ENCODE peak calls at places on chromosome 6, in ten cellular contexts. H, F, Z, K, U, L, E, B, R and C are unnamed samples.

GRCh38 chr6:136403166-136403980 is 113.7 kb upstream of the BCLAF1 start:
- DNase-seq in H (no peak), F (no peak), Z (no peak), K (peak), U (peak), L (peak), E (peak), B (no peak), R (peak), C (peak)

GRCh38 chr6:168607272-168608112 is 166.5 kb downstream of the SMOC2 start:
- DNase-seq in H (no peak), F (no peak), Z (no peak), K (peak), U (no peak), L (no peak), E (no peak), B (no peak), R (no peak), C (no peak)

GRCh38 chr6:156686429-156686939 is 90.7 kb upstream of the ARID1B start:
- DNase-seq in H (peak), F (no peak), Z (peak), K (no peak), U (no peak), L (peak), E (peak), B (no peak), R (peak), C (peak)

GRCh38 chr6:25174678-25175077 is 104.5 kb upstream of the CARMIL1 start:
- DNase-seq in H (no peak), F (no peak), Z (no peak), K (no peak), U (no peak), L (no peak), E (no peak), B (no peak), R (no peak), C (no peak)

GRCh38 chr6:70709826-70710225 is 42.1 kb downstream of the SMAP1 start:
- DNase-seq in H (no peak), F (no peak), Z (no peak), K (no peak), U (peak), L (peak), E (peak), B (no peak), R (peak), C (peak)

GRCh38 chr6:163404825-163405265 is 9.7 kb upstream of the QKI start:
- DNase-seq in H (no peak), F (no peak), Z (no peak), K (no peak), U (no peak), L (peak), E (no peak), B (no peak), R (peak), C (no peak)

GRCh38 chr6:29723666-29724588 is 693 bp downstream of the HLA-F start:
- DNase-seq in H (peak), F (no peak), Z (peak), K (peak), U (no peak), L (no peak), E (no peak), B (peak), R (peak), C (no peak)

GRCh38 chr6:37575221-37575620 is 75.5 kb upstream of the CCDC167 start:
- DNase-seq in H (no peak), F (no peak), Z (no peak), K (no peak), U (no peak), L (no peak), E (no peak), B (no peak), R (no peak), C (no peak)

GRCh38 chr6:105136433-105137350 is 43.1 kb downstream of the POPDC3 start:
- DNase-seq in H (peak), F (no peak), Z (peak), K (peak), U (no peak), L (peak), E (no peak), B (peak), R (peak), C (peak)

GRCh38 chr6:137341721-137342195 is 122.6 kb upstream of the IFNGR1 start:
- DNase-seq in H (peak), F (no peak), Z (peak), K (no peak), U (no peak), L (peak), E (peak), B (peak), R (peak), C (no peak)

GRCh38 chr6:18019539-18020534 is 32.4 kb upstream of the KIF13A start:
- DNase-seq in H (peak), F (no peak), Z (no peak), K (no peak), U (no peak), L (no peak), E (no peak), B (no peak), R (peak), C (no peak)
- H3K4me3 ChIP-seq in H (no peak), F (peak), Z (no peak), K (no peak), U (no peak), L (no peak), E (no peak), B (peak), R (peak), C (no peak)

GRCh38 chr6:73263570-73263909 is 544 bp upstream of the KHDC1 start:
- DNase-seq in H (no peak), F (no peak), Z (peak), K (no peak), U (no peak), L (no peak), E (no peak), B (no peak), R (peak), C (no peak)

GRCh38 chr6:73258721-73259120 is 4.3 kb downstream of the KHDC1 start:
- DNase-seq in H (peak), F (no peak), Z (no peak), K (no peak), U (no peak), L (no peak), E (no peak), B (no peak), R (no peak), C (no peak)

GRCh38 chr6:73262701-73263569 is at the start of gene KHDC1:
- DNase-seq in H (peak), F (no peak), Z (peak), K (peak), U (no peak), L (peak), E (peak), B (peak), R (peak), C (peak)

GRCh38 chr6:73264446-73264845 is 1.4 kb upstream of the KHDC1 start:
- DNase-seq in H (no peak), F (no peak), Z (no peak), K (no peak), U (no peak), L (no peak), E (no peak), B (no peak), R (no peak), C (no peak)
- H3K4me3 ChIP-seq in H (peak), F (no peak), Z (no peak), K (no peak), U (no peak), L (no peak), E (no peak), B (no peak), R (no peak), C (no peak)

GRCh38 chr6:106973841-106974336 is 640 bp downstream of the CD24 start:
- DNase-seq in H (peak), F (no peak), Z (no peak), K (no peak), U (no peak), L (no peak), E (no peak), B (no peak), R (peak), C (no peak)

GRCh38 chr6:106974337-106974998 is at the start of gene CD24:
- DNase-seq in H (peak), F (no peak), Z (peak), K (no peak), U (no peak), L (no peak), E (no peak), B (no peak), R (no peak), C (no peak)

GRCh38 chr6:106973018-106973840 is 1.3 kb downstream of the CD24 start:
- DNase-seq in H (peak), F (no peak), Z (no peak), K (no peak), U (no peak), L (no peak), E (no peak), B (no peak), R (no peak), C (no peak)

GRCh38 chr6:106974999-106975698 is 620 bp upstream of the CD24 start:
- DNase-seq in H (peak), F (peak), Z (peak), K (no peak), U (no peak), L (no peak), E (no peak), B (peak), R (peak), C (no peak)

DNA sequence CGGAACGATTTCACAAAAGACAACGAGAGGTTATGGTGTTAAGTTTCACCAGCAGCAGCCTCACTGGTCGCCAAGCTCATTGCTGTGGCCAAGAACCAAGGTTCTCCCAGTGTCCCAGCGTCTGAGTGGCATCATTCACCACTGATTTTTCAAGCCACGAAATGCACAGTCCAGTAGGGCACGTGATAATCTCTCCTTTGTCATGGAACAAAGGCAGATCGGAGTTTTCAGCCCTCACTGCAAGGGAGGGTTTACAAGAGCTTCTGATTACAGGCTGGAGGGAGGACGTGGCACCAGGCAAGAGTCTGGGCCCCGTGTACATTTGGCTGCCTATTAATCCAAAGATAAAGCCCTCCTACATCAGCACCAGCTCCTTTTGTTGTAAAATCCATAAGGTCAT is 2.0 kb downstream of the CD24 start:
- DNase-seq in H (no peak), F (no peak), Z (no peak), K (no peak), U (no peak), L (no peak), E (no peak), B (no peak), R (no peak), C (no peak)
- H3K4me3 ChIP-seq in H (peak), F (peak), Z (no peak), K (no peak), U (no peak), L (no peak), E (no peak), B (no peak), R (no peak), C (peak)

GRCh38 chr6:28384143-28384533 is 15.4 kb downstream of the ZSCAN12 start:
- DNase-seq in H (no peak), F (no peak), Z (no peak), K (no peak), U (no peak), L (no peak), E (no peak), B (no peak), R (no peak), C (no peak)

GRCh38 chr6:28380381-28380780 is 19.2 kb downstream of the ZSCAN12 start:
- DNase-seq in H (no peak), F (no peak), Z (no peak), K (no peak), U (no peak), L (no peak), E (no peak), B (no peak), R (no peak), C (no peak)

GRCh38 chr6:28378644-28379043 is 20.9 kb downstream of the ZSCAN12 start:
- DNase-seq in H (no peak), F (no peak), Z (no peak), K (no peak), U (no peak), L (no peak), E (no peak), B (no peak), R (no peak), C (no peak)

GRCh38 chr6:28377879-28378278 is 21.7 kb downstream of the ZSCAN12 start:
- DNase-seq in H (no peak), F (no peak), Z (no peak), K (no peak), U (no peak), L (no peak), E (no peak), B (no peak), R (no peak), C (no peak)

DNA sequence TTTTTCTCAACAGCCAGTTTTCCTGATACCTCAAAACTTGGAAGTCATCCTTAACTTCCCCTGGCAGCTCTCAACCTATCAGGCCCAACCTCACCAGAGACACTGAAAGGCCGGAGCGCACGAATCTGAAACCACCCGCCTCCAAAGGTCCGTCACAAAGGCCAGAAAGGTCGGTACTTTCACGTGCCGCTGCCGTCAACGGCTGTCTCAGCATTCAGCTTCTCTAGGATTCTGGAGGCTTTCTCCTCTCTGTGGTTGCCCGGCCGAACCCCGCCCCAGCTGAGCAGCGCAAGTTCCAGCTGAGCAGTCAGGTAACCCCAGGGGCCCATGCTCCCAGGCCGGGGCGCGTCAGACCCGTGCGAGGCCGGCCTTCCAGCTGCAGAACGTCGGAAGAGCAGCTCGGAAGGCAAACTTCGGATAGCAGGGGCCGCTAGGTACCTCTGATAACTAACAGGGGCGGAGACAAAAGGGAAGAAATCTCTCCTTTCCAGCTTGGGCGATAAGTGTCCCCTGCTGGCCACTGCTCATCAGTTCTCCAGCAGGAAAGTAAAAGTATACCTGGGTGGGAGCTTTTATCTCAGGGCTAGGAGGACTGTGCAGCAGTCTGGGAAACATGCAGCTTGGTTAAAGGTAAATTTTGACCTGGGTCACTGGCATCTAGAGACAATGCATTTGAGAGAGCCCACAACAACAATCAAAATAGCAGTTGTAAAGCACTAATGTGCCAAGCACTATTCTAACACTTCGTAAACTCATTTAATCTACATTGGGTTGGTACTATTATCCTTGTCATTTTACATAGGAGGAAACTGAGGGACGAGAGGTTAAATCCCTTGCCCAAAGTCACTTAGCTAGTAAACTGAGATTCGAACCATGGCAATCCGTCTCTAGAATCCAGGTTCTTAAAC is 16.1 kb downstream of the ZSCAN12 start:
- DNase-seq in H (peak), F (peak), Z (peak), K (peak), U (peak), L (peak), E (peak), B (peak), R (peak), C (peak)
- H3K4me3 ChIP-seq in H (peak), F (peak), Z (peak), K (peak), U (peak), L (peak), E (peak), B (peak), R (peak), C (peak)

GRCh38 chr6:2310042-2310441 is 64.6 kb upstream of the GMDS start:
- DNase-seq in H (no peak), F (no peak), Z (no peak), K (no peak), U (no peak), L (no peak), E (no peak), B (no peak), R (no peak), C (no peak)

GRCh38 chr6:2309138-2309537 is 63.7 kb upstream of the GMDS start:
- DNase-seq in H (no peak), F (no peak), Z (no peak), K (no peak), U (no peak), L (no peak), E (no peak), B (no peak), R (no peak), C (no peak)

GRCh38 chr6:2305951-2306350 is 60.5 kb upstream of the GMDS start:
- DNase-seq in H (no peak), F (no peak), Z (no peak), K (no peak), U (no peak), L (no peak), E (no peak), B (no peak), R (no peak), C (no peak)

GRCh38 chr6:2307794-2308193 is 62.4 kb upstream of the GMDS start:
- DNase-seq in H (no peak), F (no peak), Z (no peak), K (no peak), U (no peak), L (no peak), E (peak), B (no peak), R (peak), C (no peak)
- H3K4me3 ChIP-seq in H (no peak), F (no peak), Z (no peak), K (no peak), U (no peak), L (no peak), E (no peak), B (no peak), R (no peak), C (no peak)

GRCh38 chr6:96013531-96013930 is 2.2 kb upstream of the FUT9 start:
- DNase-seq in H (peak), F (no peak), Z (no peak), K (no peak), U (no peak), L (no peak), E (no peak), B (no peak), R (no peak), C (no peak)

GRCh38 chr6:96015791-96016776 is at the start of gene FUT9:
- DNase-seq in H (peak), F (no peak), Z (no peak), K (no peak), U (no peak), L (no peak), E (no peak), B (no peak), R (no peak), C (no peak)

GRCh38 chr6:96014846-96015245 is 928 bp upstream of the FUT9 start:
- DNase-seq in H (peak), F (no peak), Z (no peak), K (no peak), U (no peak), L (no peak), E (no peak), B (no peak), R (no peak), C (no peak)

GRCh38 chr6:96015321-96015790 is 418 bp upstream of the FUT9 start:
- DNase-seq in H (peak), F (no peak), Z (no peak), K (no peak), U (no peak), L (no peak), E (no peak), B (no peak), R (no peak), C (no peak)

DNA sequence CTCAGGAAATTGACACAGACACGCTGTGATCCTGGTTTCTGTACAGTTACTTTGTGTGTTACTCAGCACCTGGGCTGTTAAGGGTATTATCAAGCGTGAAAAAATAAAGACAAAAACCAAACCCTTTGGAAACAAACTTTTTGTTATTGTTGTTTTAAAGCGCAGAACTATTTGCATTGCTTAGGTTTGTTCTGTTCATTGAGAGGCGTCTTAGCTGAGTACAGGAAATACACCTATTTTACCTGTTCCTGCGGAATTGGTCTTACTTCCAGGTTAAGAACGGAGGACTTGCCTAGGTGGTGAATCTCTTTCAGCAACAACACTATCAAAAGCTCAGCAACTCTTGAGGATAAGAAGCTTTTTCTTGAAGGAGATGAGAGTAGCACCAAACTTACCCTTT is 1.0 kb downstream of the FUT9 start:
- DNase-seq in H (peak), F (no peak), Z (no peak), K (no peak), U (no peak), L (no peak), E (no peak), B (no peak), R (no peak), C (no peak)
- H3K4me3 ChIP-seq in H (peak), F (no peak), Z (no peak), K (no peak), U (no peak), L (no peak), E (no peak), B (no peak), R (no peak), C (no peak)